ENCODE peak calls at places on chromosomes 3 and 15, in ten cellular contexts. One of them, this sample, is unnamed.

GRCh38 chr3:66480666-66481065 is 20.2 kb downstream of the LRIG1 start:
- DNase-seq in astrocyte: peak
- DNase-seq in Calu3: no peak
- DNase-seq in osteocyte: no peak
- DNase-seq in cardiac muscle cell: peak
- DNase-seq in GM10248: no peak
- DNase-seq in cardiac fibroblast: no peak
- DNase-seq in ovary: no peak
- DNase-seq in neural progenitor cell: no peak
- DNase-seq in type B pancreatic cell: no peak
- DNase-seq in this sample: no peak

GRCh38 chr3:792651-793050 is 300.2 kb upstream of the CNTN6 start:
- DNase-seq in astrocyte: no peak
- DNase-seq in Calu3: no peak
- DNase-seq in osteocyte: no peak
- DNase-seq in cardiac muscle cell: no peak
- DNase-seq in GM10248: no peak
- DNase-seq in cardiac fibroblast: no peak
- DNase-seq in ovary: no peak
- DNase-seq in neural progenitor cell: no peak
- DNase-seq in type B pancreatic cell: no peak
- DNase-seq in this sample: no peak

GRCh38 chr3:38382506-38383080 is 36.0 kb downstream of the XYLB start:
- DNase-seq in astrocyte: no peak
- DNase-seq in Calu3: no peak
- DNase-seq in osteocyte: no peak
- DNase-seq in cardiac muscle cell: no peak
- DNase-seq in GM10248: no peak
- DNase-seq in cardiac fibroblast: no peak
- DNase-seq in ovary: no peak
- DNase-seq in neural progenitor cell: no peak
- DNase-seq in type B pancreatic cell: no peak
- DNase-seq in this sample: no peak

GRCh38 chr3:184241447-184242296 is 7.1 kb downstream of the ALG3 start:
- DNase-seq in astrocyte: no peak
- DNase-seq in Calu3: peak
- DNase-seq in osteocyte: no peak
- DNase-seq in cardiac muscle cell: peak
- DNase-seq in GM10248: peak
- DNase-seq in cardiac fibroblast: peak
- DNase-seq in ovary: peak
- DNase-seq in neural progenitor cell: no peak
- DNase-seq in type B pancreatic cell: no peak
- DNase-seq in this sample: peak

GRCh38 chr3:52400275-52400793 is 44.6 kb downstream of the SEMA3G start:
- DNase-seq in astrocyte: no peak
- DNase-seq in Calu3: no peak
- DNase-seq in osteocyte: no peak
- DNase-seq in cardiac muscle cell: no peak
- DNase-seq in GM10248: no peak
- DNase-seq in cardiac fibroblast: no peak
- DNase-seq in ovary: no peak
- DNase-seq in neural progenitor cell: no peak
- DNase-seq in type B pancreatic cell: no peak
- DNase-seq in this sample: no peak

GRCh38 chr3:72006631-72007556 is 221.9 kb upstream of the PROK2 start:
- DNase-seq in astrocyte: no peak
- DNase-seq in Calu3: no peak
- DNase-seq in osteocyte: no peak
- DNase-seq in cardiac muscle cell: no peak
- DNase-seq in GM10248: no peak
- DNase-seq in cardiac fibroblast: no peak
- DNase-seq in ovary: no peak
- DNase-seq in neural progenitor cell: no peak
- DNase-seq in type B pancreatic cell: no peak
- DNase-seq in this sample: no peak

GRCh38 chr15:63977102-63977501 is 69.2 kb downstream of the DAPK2 start:
- DNase-seq in astrocyte: no peak
- DNase-seq in Calu3: no peak
- DNase-seq in osteocyte: peak
- DNase-seq in cardiac muscle cell: no peak
- DNase-seq in GM10248: no peak
- DNase-seq in cardiac fibroblast: no peak
- DNase-seq in ovary: no peak
- DNase-seq in neural progenitor cell: no peak
- DNase-seq in type B pancreatic cell: no peak
- DNase-seq in this sample: no peak

GRCh38 chr3:124558898-124559649 is 171.2 kb upstream of the UMPS start:
- DNase-seq in astrocyte: peak
- DNase-seq in Calu3: peak
- DNase-seq in osteocyte: peak
- DNase-seq in cardiac muscle cell: peak
- DNase-seq in GM10248: no peak
- DNase-seq in cardiac fibroblast: peak
- DNase-seq in ovary: peak
- DNase-seq in neural progenitor cell: no peak
- DNase-seq in type B pancreatic cell: no peak
- DNase-seq in this sample: peak

GRCh38 chr3:179269152-179269707 is 18.3 kb upstream of the KCNMB3 start:
- DNase-seq in astrocyte: no peak
- DNase-seq in Calu3: no peak
- DNase-seq in osteocyte: no peak
- DNase-seq in cardiac muscle cell: no peak
- DNase-seq in GM10248: no peak
- DNase-seq in cardiac fibroblast: no peak
- DNase-seq in ovary: no peak
- DNase-seq in neural progenitor cell: no peak
- DNase-seq in type B pancreatic cell: no peak
- DNase-seq in this sample: no peak

GRCh38 chr3:179276001-179276400 is 25.1 kb upstream of the KCNMB3 start:
- DNase-seq in astrocyte: no peak
- DNase-seq in Calu3: no peak
- DNase-seq in osteocyte: no peak
- DNase-seq in cardiac muscle cell: no peak
- DNase-seq in GM10248: no peak
- DNase-seq in cardiac fibroblast: no peak
- DNase-seq in ovary: no peak
- DNase-seq in neural progenitor cell: no peak
- DNase-seq in type B pancreatic cell: no peak
- DNase-seq in this sample: no peak

GRCh38 chr3:179276743-179277142 is 25.8 kb upstream of the KCNMB3 start:
- DNase-seq in astrocyte: no peak
- DNase-seq in Calu3: no peak
- DNase-seq in osteocyte: no peak
- DNase-seq in cardiac muscle cell: no peak
- DNase-seq in GM10248: no peak
- DNase-seq in cardiac fibroblast: no peak
- DNase-seq in ovary: no peak
- DNase-seq in neural progenitor cell: no peak
- DNase-seq in type B pancreatic cell: no peak
- DNase-seq in this sample: no peak

GRCh38 chr3:179268400-179269051 is 17.6 kb upstream of the KCNMB3 start:
- DNase-seq in astrocyte: no peak
- DNase-seq in Calu3: no peak
- DNase-seq in osteocyte: no peak
- DNase-seq in cardiac muscle cell: no peak
- DNase-seq in GM10248: no peak
- DNase-seq in cardiac fibroblast: no peak
- DNase-seq in ovary: no peak
- DNase-seq in neural progenitor cell: no peak
- DNase-seq in type B pancreatic cell: no peak
- DNase-seq in this sample: no peak

DNA sequence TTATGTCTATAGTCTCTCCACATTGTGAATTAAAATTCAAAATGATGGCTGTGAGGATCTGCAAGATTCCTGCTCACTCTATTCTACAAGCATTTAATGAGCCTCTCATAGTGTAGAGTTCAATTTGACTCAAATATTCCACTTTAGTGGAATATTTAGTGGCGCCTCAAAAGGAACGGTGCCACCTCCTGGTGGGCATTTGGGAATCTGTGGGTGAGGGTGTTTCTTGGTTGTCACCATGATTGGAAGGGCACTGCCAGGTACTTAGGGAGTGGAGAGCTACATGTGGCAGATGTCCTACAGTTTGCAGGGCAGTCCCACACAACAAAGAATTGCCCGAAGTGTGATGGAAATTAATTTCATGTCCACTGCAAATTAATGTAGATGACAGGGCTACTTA is 21.5 kb upstream of the KCNMB3 start:
- DNase-seq in astrocyte: no peak
- DNase-seq in Calu3: peak
- DNase-seq in osteocyte: no peak
- DNase-seq in cardiac muscle cell: peak
- DNase-seq in GM10248: no peak
- DNase-seq in cardiac fibroblast: peak
- DNase-seq in ovary: no peak
- DNase-seq in neural progenitor cell: no peak
- DNase-seq in type B pancreatic cell: no peak
- DNase-seq in this sample: no peak
- TF ChIP-seq CTCF in astrocyte: no peak
- TF ChIP-seq CTCF in Calu3: peak
- TF ChIP-seq CTCF in osteocyte: peak
- TF ChIP-seq CTCF in cardiac muscle cell: peak
- TF ChIP-seq CTCF in GM10248: no peak
- TF ChIP-seq CTCF in cardiac fibroblast: peak
- TF ChIP-seq CTCF in ovary: no peak
- TF ChIP-seq CTCF in neural progenitor cell: peak
- TF ChIP-seq CTCF in type B pancreatic cell: no peak
- TF ChIP-seq CTCF in this sample: no peak

GRCh38 chr15:84864429-84864795 is 20.1 kb upstream of the SLC28A1 start:
- DNase-seq in astrocyte: no peak
- DNase-seq in Calu3: no peak
- DNase-seq in osteocyte: no peak
- DNase-seq in cardiac muscle cell: no peak
- DNase-seq in GM10248: no peak
- DNase-seq in cardiac fibroblast: no peak
- DNase-seq in ovary: no peak
- DNase-seq in neural progenitor cell: no peak
- DNase-seq in type B pancreatic cell: no peak
- DNase-seq in this sample: no peak

GRCh38 chr15:84862214-84862975 is 22.1 kb upstream of the SLC28A1 start:
- DNase-seq in astrocyte: no peak
- DNase-seq in Calu3: no peak
- DNase-seq in osteocyte: no peak
- DNase-seq in cardiac muscle cell: no peak
- DNase-seq in GM10248: no peak
- DNase-seq in cardiac fibroblast: no peak
- DNase-seq in ovary: no peak
- DNase-seq in neural progenitor cell: no peak
- DNase-seq in type B pancreatic cell: no peak
- DNase-seq in this sample: no peak

GRCh38 chr15:84865074-84865569 is 19.3 kb upstream of the SLC28A1 start:
- DNase-seq in astrocyte: no peak
- DNase-seq in Calu3: no peak
- DNase-seq in osteocyte: no peak
- DNase-seq in cardiac muscle cell: no peak
- DNase-seq in GM10248: no peak
- DNase-seq in cardiac fibroblast: no peak
- DNase-seq in ovary: no peak
- DNase-seq in neural progenitor cell: no peak
- DNase-seq in type B pancreatic cell: no peak
- DNase-seq in this sample: no peak

GRCh38 chr15:84859651-84860050 is 24.8 kb upstream of the SLC28A1 start:
- DNase-seq in astrocyte: no peak
- DNase-seq in Calu3: no peak
- DNase-seq in osteocyte: no peak
- DNase-seq in cardiac muscle cell: no peak
- DNase-seq in GM10248: no peak
- DNase-seq in cardiac fibroblast: no peak
- DNase-seq in ovary: no peak
- DNase-seq in neural progenitor cell: no peak
- DNase-seq in type B pancreatic cell: no peak
- DNase-seq in this sample: no peak

GRCh38 chr15:84863480-84864428 is 20.7 kb upstream of the SLC28A1 start:
- DNase-seq in astrocyte: peak
- DNase-seq in Calu3: no peak
- DNase-seq in osteocyte: no peak
- DNase-seq in cardiac muscle cell: peak
- DNase-seq in GM10248: no peak
- DNase-seq in cardiac fibroblast: peak
- DNase-seq in ovary: no peak
- DNase-seq in neural progenitor cell: no peak
- DNase-seq in type B pancreatic cell: no peak
- DNase-seq in this sample: no peak
- TF ChIP-seq CTCF in astrocyte: no peak
- TF ChIP-seq CTCF in Calu3: no peak
- TF ChIP-seq CTCF in osteocyte: peak
- TF ChIP-seq CTCF in cardiac muscle cell: peak
- TF ChIP-seq CTCF in GM10248: no peak
- TF ChIP-seq CTCF in cardiac fibroblast: peak
- TF ChIP-seq CTCF in ovary: no peak
- TF ChIP-seq CTCF in neural progenitor cell: peak
- TF ChIP-seq CTCF in type B pancreatic cell: no peak
- TF ChIP-seq CTCF in this sample: no peak

DNA sequence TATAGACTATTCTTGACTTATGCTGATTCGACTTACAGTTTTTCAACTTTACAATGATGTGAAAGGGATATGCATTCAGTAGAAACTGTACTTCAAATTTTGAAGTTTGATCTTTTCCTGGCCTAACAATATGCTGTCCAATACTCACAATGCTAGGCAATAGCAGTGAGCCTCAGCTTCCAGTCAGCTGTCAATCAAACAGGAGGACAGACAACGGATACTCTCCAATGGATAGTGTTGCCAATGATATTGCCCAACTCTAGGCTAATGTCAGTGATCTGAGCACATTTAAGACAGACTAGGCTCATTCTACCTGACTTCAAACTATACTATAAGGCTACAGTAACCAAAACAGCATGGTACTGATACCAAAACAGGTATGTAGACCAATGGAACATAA is 55.0 kb upstream of the ZNF280D start:
- DNase-seq in astrocyte: no peak
- DNase-seq in Calu3: no peak
- DNase-seq in osteocyte: no peak
- DNase-seq in cardiac muscle cell: no peak
- DNase-seq in GM10248: no peak
- DNase-seq in cardiac fibroblast: no peak
- DNase-seq in ovary: no peak
- DNase-seq in neural progenitor cell: no peak
- DNase-seq in type B pancreatic cell: no peak
- DNase-seq in this sample: no peak
- TF ChIP-seq CTCF in astrocyte: no peak
- TF ChIP-seq CTCF in Calu3: no peak
- TF ChIP-seq CTCF in osteocyte: no peak
- TF ChIP-seq CTCF in cardiac muscle cell: no peak
- TF ChIP-seq CTCF in GM10248: no peak
- TF ChIP-seq CTCF in cardiac fibroblast: no peak
- TF ChIP-seq CTCF in ovary: no peak
- TF ChIP-seq CTCF in neural progenitor cell: no peak
- TF ChIP-seq CTCF in type B pancreatic cell: no peak
- TF ChIP-seq CTCF in this sample: no peak

DNA sequence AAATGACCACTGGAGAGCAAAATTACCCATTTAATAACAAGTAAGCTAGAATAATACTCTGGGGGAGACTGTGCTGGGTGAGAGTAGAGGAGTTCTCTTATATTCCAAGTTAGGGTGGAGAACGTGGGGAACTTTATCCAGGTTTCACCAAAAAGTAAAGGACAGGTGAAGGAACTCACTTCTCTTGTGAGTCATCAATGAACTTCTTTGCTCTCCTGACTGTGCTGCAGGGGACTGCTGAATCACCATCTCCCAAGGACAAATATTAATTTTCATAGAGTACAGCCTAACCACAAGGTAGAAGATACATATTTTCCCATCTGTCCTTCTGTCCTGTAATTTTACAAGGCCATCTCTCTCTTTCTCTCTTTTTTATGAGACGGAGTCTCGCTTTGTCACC is 8.3 kb upstream of the PDCD6IP start:
- DNase-seq in astrocyte: no peak
- DNase-seq in Calu3: no peak
- DNase-seq in osteocyte: no peak
- DNase-seq in cardiac muscle cell: no peak
- DNase-seq in GM10248: no peak
- DNase-seq in cardiac fibroblast: no peak
- DNase-seq in ovary: no peak
- DNase-seq in neural progenitor cell: no peak
- DNase-seq in type B pancreatic cell: no peak
- DNase-seq in this sample: no peak
- TF ChIP-seq CTCF in astrocyte: no peak
- TF ChIP-seq CTCF in Calu3: no peak
- TF ChIP-seq CTCF in osteocyte: no peak
- TF ChIP-seq CTCF in cardiac muscle cell: no peak
- TF ChIP-seq CTCF in GM10248: no peak
- TF ChIP-seq CTCF in cardiac fibroblast: no peak
- TF ChIP-seq CTCF in ovary: no peak
- TF ChIP-seq CTCF in neural progenitor cell: no peak
- TF ChIP-seq CTCF in type B pancreatic cell: no peak
- TF ChIP-seq CTCF in this sample: no peak

This sample was measured in Peyer's patch.